ENCODE peak calls at places on chromosome 4, in seven cellular contexts. One of them, this sample, is unnamed.

GRCh38 chr4:4865705-4866123 is 6.2 kb downstream of the MSX1 start:
- DNase-seq in ascending aorta: no peak
- DNase-seq in A549: no peak
- DNase-seq in colonic mucosa: no peak
- DNase-seq in endothelial cell of umbilical vein: no peak
- DNase-seq in dorsolateral prefrontal cortex: no peak
- DNase-seq in RWPE1: no peak
- DNase-seq in this sample: no peak

GRCh38 chr4:17468638-17469221 is 43.2 kb downstream of the QDPR start:
- DNase-seq in dorsolateral prefrontal cortex: no peak
- DNase-seq in ascending aorta: no peak
- DNase-seq in RWPE1: no peak
- DNase-seq in colonic mucosa: no peak
- DNase-seq in A549: no peak
- DNase-seq in endothelial cell of umbilical vein: peak; percentile 58
- DNase-seq in this sample: no peak

GRCh38 chr4:3406431-3406830 is 35.3 kb upstream of the HGFAC start:
- DNase-seq in dorsolateral prefrontal cortex: peak; percentile 10
- DNase-seq in endothelial cell of umbilical vein: no peak
- DNase-seq in ascending aorta: no peak
- DNase-seq in RWPE1: no peak
- DNase-seq in A549: no peak
- DNase-seq in colonic mucosa: no peak
- DNase-seq in this sample: no peak

GRCh38 chr4:148265627-148266026 is 176.6 kb downstream of the NR3C2 start:
- DNase-seq in endothelial cell of umbilical vein: no peak
- DNase-seq in dorsolateral prefrontal cortex: no peak
- DNase-seq in ascending aorta: no peak
- DNase-seq in colonic mucosa: no peak
- DNase-seq in RWPE1: no peak
- DNase-seq in A549: no peak
- DNase-seq in this sample: no peak

GRCh38 chr4:89283226-89283974 is 24.2 kb downstream of the GPRIN3 start:
- DNase-seq in endothelial cell of umbilical vein: no peak
- DNase-seq in ascending aorta: no peak
- DNase-seq in A549: no peak
- DNase-seq in dorsolateral prefrontal cortex: no peak
- DNase-seq in colonic mucosa: peak; percentile 65
- DNase-seq in RWPE1: peak; percentile 34
- DNase-seq in this sample: no peak

GRCh38 chr4:169485791-169486742 is 126.3 kb downstream of the NEK1 start:
- DNase-seq in endothelial cell of umbilical vein: peak; percentile 78
- DNase-seq in ascending aorta: no peak
- DNase-seq in A549: peak; percentile 13
- DNase-seq in colonic mucosa: peak; percentile 52
- DNase-seq in dorsolateral prefrontal cortex: no peak
- DNase-seq in RWPE1: peak; percentile 24
- DNase-seq in this sample: peak; percentile 45

GRCh38 chr4:7238300-7238960 is 46.1 kb downstream of the SORCS2 start:
- DNase-seq in ascending aorta: no peak
- DNase-seq in colonic mucosa: no peak
- DNase-seq in RWPE1: no peak
- DNase-seq in endothelial cell of umbilical vein: no peak
- DNase-seq in dorsolateral prefrontal cortex: no peak
- DNase-seq in A549: no peak
- DNase-seq in this sample: no peak

GRCh38 chr4:122456228-122457106 is at the start of gene IL2:
- DNase-seq in RWPE1: no peak
- DNase-seq in endothelial cell of umbilical vein: no peak
- DNase-seq in ascending aorta: no peak
- DNase-seq in A549: no peak
- DNase-seq in dorsolateral prefrontal cortex: no peak
- DNase-seq in colonic mucosa: no peak
- DNase-seq in this sample: no peak

GRCh38 chr4:123315617-123316016 is 81.0 kb upstream of the SPRY1 start:
- DNase-seq in dorsolateral prefrontal cortex: no peak
- DNase-seq in ascending aorta: no peak
- DNase-seq in colonic mucosa: no peak
- DNase-seq in A549: no peak
- DNase-seq in endothelial cell of umbilical vein: no peak
- DNase-seq in RWPE1: no peak
- DNase-seq in this sample: no peak

GRCh38 chr4:139816856-139817255 is 151.2 kb downstream of the MGST2 start:
- DNase-seq in dorsolateral prefrontal cortex: no peak
- DNase-seq in RWPE1: no peak
- DNase-seq in endothelial cell of umbilical vein: no peak
- DNase-seq in colonic mucosa: no peak
- DNase-seq in ascending aorta: no peak
- DNase-seq in A549: no peak
- DNase-seq in this sample: no peak

GRCh38 chr4:156946508-156947197 is 24.9 kb downstream of the PDGFC start:
- DNase-seq in RWPE1: peak; percentile 88
- DNase-seq in A549: peak; percentile 18
- DNase-seq in dorsolateral prefrontal cortex: no peak
- DNase-seq in ascending aorta: no peak
- DNase-seq in colonic mucosa: no peak
- DNase-seq in endothelial cell of umbilical vein: peak; percentile 89
- DNase-seq in this sample: no peak

GRCh38 chr4:47686294-47686872 is 151.5 kb downstream of the CORIN start:
- DNase-seq in ascending aorta: no peak
- DNase-seq in RWPE1: peak; percentile 24
- DNase-seq in dorsolateral prefrontal cortex: no peak
- DNase-seq in endothelial cell of umbilical vein: peak; percentile 62
- DNase-seq in colonic mucosa: peak; percentile 59
- DNase-seq in A549: peak; percentile 6
- DNase-seq in this sample: peak; percentile 44

GRCh38 chr4:2338754-2339457 is 77.0 kb upstream of the MXD4 start:
- DNase-seq in RWPE1: no peak
- DNase-seq in colonic mucosa: no peak
- DNase-seq in dorsolateral prefrontal cortex: no peak
- DNase-seq in endothelial cell of umbilical vein: no peak
- DNase-seq in A549: no peak
- DNase-seq in ascending aorta: no peak
- DNase-seq in this sample: no peak

GRCh38 chr4:1746265-1746691 is 25.0 kb downstream of the TACC3 start:
- DNase-seq in A549: peak; percentile 73
- DNase-seq in ascending aorta: no peak
- DNase-seq in colonic mucosa: peak; percentile 75
- DNase-seq in RWPE1: peak; percentile 44
- DNase-seq in endothelial cell of umbilical vein: peak; percentile 75
- DNase-seq in dorsolateral prefrontal cortex: peak; percentile 67
- DNase-seq in this sample: peak; percentile 97

DNA sequence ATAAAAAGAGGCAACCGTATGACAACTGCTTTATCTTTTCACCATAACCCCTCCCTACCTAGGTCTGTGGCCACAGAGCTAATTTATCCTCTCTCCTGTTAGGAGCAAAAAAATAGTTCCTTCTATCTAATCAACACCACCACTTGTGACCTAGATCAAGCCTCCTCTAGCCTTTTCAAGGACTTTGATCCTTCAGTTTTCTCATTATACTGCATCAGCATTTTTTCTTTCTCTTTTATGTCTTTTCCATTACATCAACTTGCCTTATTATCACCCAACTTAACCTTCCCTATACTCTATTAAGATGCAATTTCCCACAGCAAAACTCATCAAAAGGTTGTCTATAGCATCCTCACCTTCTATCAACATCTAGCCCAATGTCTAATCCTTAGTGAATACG is 211.0 kb downstream of the ANKRD50 start:
- DNase-seq in dorsolateral prefrontal cortex: no peak
- DNase-seq in RWPE1: no peak
- DNase-seq in A549: no peak
- DNase-seq in endothelial cell of umbilical vein: no peak
- DNase-seq in ascending aorta: no peak
- DNase-seq in colonic mucosa: no peak
- DNase-seq in this sample: no peak
- TF ChIP-seq CTCF in dorsolateral prefrontal cortex: no peak
- TF ChIP-seq CTCF in RWPE1: no peak
- TF ChIP-seq CTCF in A549: no peak
- TF ChIP-seq CTCF in endothelial cell of umbilical vein: no peak
- TF ChIP-seq CTCF in ascending aorta: no peak
- TF ChIP-seq CTCF in colonic mucosa: no peak
- TF ChIP-seq CTCF in this sample: no peak

GRCh38 chr4:144782345-144782744 is 136.4 kb downstream of the HHIP start:
- DNase-seq in dorsolateral prefrontal cortex: no peak
- DNase-seq in RWPE1: no peak
- DNase-seq in ascending aorta: no peak
- DNase-seq in colonic mucosa: no peak
- DNase-seq in endothelial cell of umbilical vein: peak; percentile 31
- DNase-seq in A549: no peak
- DNase-seq in this sample: no peak

GRCh38 chr4:144788469-144788868 is 142.5 kb downstream of the HHIP start:
- DNase-seq in ascending aorta: no peak
- DNase-seq in endothelial cell of umbilical vein: no peak
- DNase-seq in dorsolateral prefrontal cortex: no peak
- DNase-seq in RWPE1: no peak
- DNase-seq in colonic mucosa: no peak
- DNase-seq in A549: no peak
- DNase-seq in this sample: no peak

GRCh38 chr4:144787365-144788263 is 141.7 kb downstream of the HHIP start:
- DNase-seq in A549: peak; percentile 7
- DNase-seq in dorsolateral prefrontal cortex: no peak
- DNase-seq in RWPE1: peak; percentile 29
- DNase-seq in endothelial cell of umbilical vein: peak; percentile 61
- DNase-seq in colonic mucosa: no peak
- DNase-seq in ascending aorta: no peak
- DNase-seq in this sample: no peak
- TF ChIP-seq CTCF in A549: peak; percentile 46
- TF ChIP-seq CTCF in dorsolateral prefrontal cortex: peak; percentile 69
- TF ChIP-seq CTCF in RWPE1: peak; percentile 41
- TF ChIP-seq CTCF in endothelial cell of umbilical vein: peak; percentile 40
- TF ChIP-seq CTCF in colonic mucosa: peak; percentile 36
- TF ChIP-seq CTCF in ascending aorta: peak; percentile 26
- TF ChIP-seq CTCF in this sample: peak; percentile 77

GRCh38 chr4:14478504-14478903 is 523.8 kb upstream of the CPEB2 start:
- DNase-seq in colonic mucosa: no peak
- DNase-seq in endothelial cell of umbilical vein: no peak
- DNase-seq in dorsolateral prefrontal cortex: no peak
- DNase-seq in ascending aorta: no peak
- DNase-seq in A549: no peak
- DNase-seq in RWPE1: no peak
- DNase-seq in this sample: no peak
- TF ChIP-seq CTCF in colonic mucosa: no peak
- TF ChIP-seq CTCF in endothelial cell of umbilical vein: no peak
- TF ChIP-seq CTCF in dorsolateral prefrontal cortex: no peak
- TF ChIP-seq CTCF in ascending aorta: no peak
- TF ChIP-seq CTCF in A549: no peak
- TF ChIP-seq CTCF in RWPE1: no peak
- TF ChIP-seq CTCF in this sample: no peak

DNA sequence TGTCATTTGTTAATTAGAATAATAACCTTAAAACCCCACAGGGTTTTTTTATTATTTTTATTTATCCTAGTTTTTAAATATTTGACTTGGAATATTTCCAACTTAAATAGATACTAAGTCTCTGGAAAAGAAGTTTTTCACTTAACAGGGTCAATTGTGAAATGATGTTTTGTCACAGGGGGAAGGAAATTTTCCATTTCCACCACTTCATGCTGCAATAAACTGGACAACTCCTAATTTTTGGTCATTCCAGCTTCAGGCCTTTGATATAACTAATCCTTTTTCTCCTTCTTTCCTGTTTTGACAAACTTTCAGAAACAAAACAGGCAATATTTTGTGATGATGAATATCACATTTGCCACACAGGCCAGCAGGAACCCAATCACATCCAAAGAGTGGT is 45.3 kb downstream of the UGT2B10 start:
- DNase-seq in RWPE1: no peak
- DNase-seq in colonic mucosa: no peak
- DNase-seq in A549: no peak
- DNase-seq in dorsolateral prefrontal cortex: no peak
- DNase-seq in ascending aorta: no peak
- DNase-seq in endothelial cell of umbilical vein: no peak
- DNase-seq in this sample: no peak
- TF ChIP-seq CTCF in RWPE1: no peak
- TF ChIP-seq CTCF in colonic mucosa: no peak
- TF ChIP-seq CTCF in A549: no peak
- TF ChIP-seq CTCF in dorsolateral prefrontal cortex: no peak
- TF ChIP-seq CTCF in ascending aorta: no peak
- TF ChIP-seq CTCF in endothelial cell of umbilical vein: no peak
- TF ChIP-seq CTCF in this sample: no peak

GRCh38 chr4:38870098-38870850 is 2.7 kb downstream of the FAM114A1 start:
- DNase-seq in colonic mucosa: no peak
- DNase-seq in ascending aorta: no peak
- DNase-seq in A549: no peak
- DNase-seq in dorsolateral prefrontal cortex: no peak
- DNase-seq in endothelial cell of umbilical vein: no peak
- DNase-seq in RWPE1: no peak
- DNase-seq in this sample: no peak

GRCh38 chr4:38872620-38873019 is 5.0 kb downstream of the FAM114A1 start:
- DNase-seq in endothelial cell of umbilical vein: no peak
- DNase-seq in dorsolateral prefrontal cortex: no peak
- DNase-seq in A549: no peak
- DNase-seq in colonic mucosa: peak; percentile 68
- DNase-seq in RWPE1: no peak
- DNase-seq in ascending aorta: no peak
- DNase-seq in this sample: no peak

GRCh38 chr4:38876636-38877035 is 9.0 kb downstream of the FAM114A1 start:
- DNase-seq in A549: no peak
- DNase-seq in ascending aorta: no peak
- DNase-seq in dorsolateral prefrontal cortex: no peak
- DNase-seq in colonic mucosa: no peak
- DNase-seq in endothelial cell of umbilical vein: no peak
- DNase-seq in RWPE1: no peak
- DNase-seq in this sample: no peak

GRCh38 chr4:38871593-38871992 is 4.0 kb downstream of the FAM114A1 start:
- DNase-seq in dorsolateral prefrontal cortex: no peak
- DNase-seq in colonic mucosa: no peak
- DNase-seq in ascending aorta: no peak
- DNase-seq in A549: no peak
- DNase-seq in RWPE1: no peak
- DNase-seq in endothelial cell of umbilical vein: no peak
- DNase-seq in this sample: no peak

DNA sequence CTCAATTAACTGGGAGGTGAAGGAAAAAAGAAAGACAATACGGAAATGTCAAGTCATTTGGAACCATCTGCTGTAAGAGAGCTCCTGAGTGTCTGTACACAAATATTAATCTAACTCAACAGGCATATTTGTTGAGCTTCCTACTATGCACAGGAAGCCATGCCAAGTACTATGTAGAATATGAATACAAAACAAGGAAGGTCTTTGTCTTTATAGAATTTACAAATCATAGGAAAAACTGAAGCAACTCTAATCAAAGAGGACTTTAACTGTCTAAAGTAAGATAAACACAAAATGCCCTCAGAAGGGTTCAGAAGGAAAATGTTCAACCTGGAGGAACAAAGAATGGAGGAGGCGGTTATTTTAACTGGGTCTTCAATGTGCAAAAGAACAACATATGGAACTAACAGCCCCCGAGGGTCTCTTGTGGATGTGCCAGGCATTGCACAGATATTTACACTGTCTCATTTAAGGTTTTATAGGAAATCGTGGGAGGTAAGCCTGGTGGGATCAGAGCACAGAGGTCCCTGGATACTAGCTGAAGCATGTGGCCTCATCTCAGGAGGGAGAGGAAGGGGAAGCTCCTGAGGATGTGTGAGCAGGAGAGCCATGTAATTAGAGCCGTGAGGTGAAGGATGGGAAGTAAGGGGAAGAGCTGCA is 5.8 kb downstream of the FAM114A1 start:
- DNase-seq in ascending aorta: no peak
- DNase-seq in colonic mucosa: no peak
- DNase-seq in A549: no peak
- DNase-seq in dorsolateral prefrontal cortex: no peak
- DNase-seq in RWPE1: no peak
- DNase-seq in endothelial cell of umbilical vein: no peak
- DNase-seq in this sample: no peak
- TF ChIP-seq CTCF in ascending aorta: no peak
- TF ChIP-seq CTCF in colonic mucosa: no peak
- TF ChIP-seq CTCF in A549: no peak
- TF ChIP-seq CTCF in dorsolateral prefrontal cortex: no peak
- TF ChIP-seq CTCF in RWPE1: no peak
- TF ChIP-seq CTCF in endothelial cell of umbilical vein: no peak
- TF ChIP-seq CTCF in this sample: no peak

This sample was measured in neural crest cell.